ENCODE peak calls at places on chromosomes 3 and 15, in seven cellular contexts. C, J, Q, W, A, M and O are unnamed samples.

GRCh38 chr3:45593708-45594601 is 596 bp upstream of the LIMD1 start:
- DNase-seq in W (peak), C (peak), J (peak), A (peak), Q (peak), M (peak), O (peak)

GRCh38 chr15:43249699-43250203 is 17.0 kb downstream of the TGM5 start:
- DNase-seq in A (no peak), C (no peak), M (peak), W (no peak), J (no peak), Q (no peak), O (peak)

GRCh38 chr3:160010578-160010977 is 21.9 kb downstream of the IL12A start:
- DNase-seq in A (no peak), Q (no peak), J (no peak), W (no peak), C (no peak), M (peak), O (no peak)

GRCh38 chr3:196603683-196604082 is 35.2 kb downstream of the FBXO45 start:
- DNase-seq in C (no peak), M (no peak), A (no peak), Q (no peak), J (no peak), W (no peak), O (no peak)

GRCh38 chr15:79101866-79102581 is 11.4 kb upstream of the RASGRF1 start:
- DNase-seq in C (no peak), J (no peak), Q (no peak), M (no peak), W (no peak), A (no peak), O (peak)

GRCh38 chr3:133038089-133038730 is at the start of gene TMEM108:
- DNase-seq in J (peak), M (peak), Q (peak), W (peak), C (peak), A (peak), O (peak)

GRCh38 chr15:31606261-31606669 is 279.6 kb downstream of the KLF13 start:
- DNase-seq in A (no peak), J (no peak), C (no peak), W (no peak), M (no peak), Q (no peak), O (no peak)

GRCh38 chr15:31080618-31081017 is 20.9 kb downstream of the TRPM1 start:
- DNase-seq in M (peak), A (peak), C (peak), J (peak), Q (peak), W (no peak), O (peak)

GRCh38 chr3:83934208-83935150 is 1024.3 kb upstream of the CADM2 start:
- DNase-seq in C (no peak), J (no peak), W (no peak), Q (no peak), M (no peak), A (no peak), O (no peak)

DNA sequence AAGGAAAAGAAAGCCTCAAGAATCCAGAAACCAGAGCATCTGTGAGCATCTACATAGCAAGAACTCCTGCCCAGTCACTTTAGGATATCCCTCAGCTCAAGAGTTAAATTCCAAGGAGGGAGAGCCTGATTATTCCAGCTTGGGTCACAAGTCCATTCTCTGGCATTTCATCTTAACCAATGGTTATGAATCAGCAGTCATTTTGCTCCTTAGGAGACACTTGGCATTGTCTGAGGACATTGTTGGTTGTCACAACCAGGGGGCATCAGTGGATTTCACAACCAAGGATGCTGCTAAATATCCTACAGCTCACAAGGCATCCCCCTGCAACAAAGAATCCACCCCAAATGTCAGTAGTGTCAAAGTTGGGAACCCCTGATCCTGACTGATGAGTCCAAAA is 51.0 kb upstream of the LMCD1 start:
- DNase-seq in J (no peak), M (no peak), W (no peak), A (no peak), Q (no peak), C (no peak), O (peak)
- TF ChIP-seq CTCF in J (no peak), M (no peak), W (no peak), A (no peak), Q (no peak), C (no peak), O (no peak)

DNA sequence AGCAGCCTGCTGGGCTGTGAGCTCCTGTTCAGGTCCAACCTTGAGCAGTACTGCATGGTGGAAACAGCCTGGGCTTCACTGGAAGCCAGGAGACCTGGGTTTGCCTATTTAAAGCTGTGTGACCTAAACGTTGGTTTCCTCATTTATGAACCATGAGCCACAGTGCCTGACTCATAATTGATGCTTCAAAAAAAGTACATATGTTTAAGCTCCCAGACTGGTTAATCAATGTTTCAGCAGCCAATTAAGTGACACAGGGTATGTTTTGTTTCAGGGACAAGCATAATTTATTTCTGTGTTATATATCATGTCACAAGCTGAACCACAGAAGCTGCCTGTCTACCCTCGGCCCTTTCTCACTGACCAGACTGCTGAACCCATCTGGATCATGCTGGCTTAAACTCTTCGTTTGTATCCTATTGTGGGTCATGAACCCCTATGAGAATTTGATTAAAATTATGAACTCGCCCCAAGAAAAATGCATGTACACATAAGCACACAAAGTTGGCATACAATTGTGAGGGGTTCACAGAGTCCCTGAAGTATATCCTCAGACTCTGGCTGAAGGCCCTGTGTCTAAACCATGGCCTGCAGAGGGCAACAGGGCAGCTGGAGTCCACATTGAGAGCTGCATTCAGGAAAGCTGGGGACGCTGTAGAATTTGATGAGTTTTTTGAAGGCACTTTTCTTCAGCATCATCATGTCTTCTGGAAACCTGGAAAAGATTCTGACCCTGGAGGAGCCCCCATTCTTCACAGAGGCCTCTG is 23.7 kb downstream of the HDC start:
- DNase-seq in M (no peak), Q (no peak), A (no peak), C (no peak), W (no peak), J (no peak), O (no peak)
- TF ChIP-seq CTCF in M (peak), Q (no peak), A (no peak), C (no peak), W (no peak), J (no peak), O (no peak)

DNA sequence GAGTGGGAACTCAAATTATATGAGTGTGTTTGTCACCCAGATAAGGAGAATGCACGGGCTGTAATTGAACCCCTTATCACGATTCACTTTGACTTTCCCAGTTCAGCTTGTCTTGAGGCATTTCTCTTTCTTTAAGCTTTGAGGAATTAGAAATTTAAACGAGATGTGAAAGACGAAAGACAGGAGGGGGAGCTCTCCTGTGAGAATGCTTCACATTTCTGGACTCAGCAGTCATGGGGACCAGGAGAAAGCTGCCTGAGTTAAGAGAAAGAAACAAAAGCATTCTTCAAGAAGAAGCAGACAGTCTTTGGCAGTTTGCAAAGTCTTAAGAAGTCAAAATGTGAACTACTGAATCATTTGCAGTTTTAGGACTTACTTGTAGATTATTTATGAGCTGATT is 205.6 kb downstream of the NECTIN3 start:
- DNase-seq in W (no peak), C (no peak), A (no peak), J (no peak), M (no peak), Q (no peak), O (peak)
- TF ChIP-seq CTCF in W (no peak), C (no peak), A (no peak), J (no peak), M (no peak), Q (no peak), O (no peak)

GRCh38 chr3:172320468-172320867 is 127.8 kb downstream of the GHSR start:
- DNase-seq in Q (no peak), C (no peak), M (no peak), A (no peak), J (no peak), W (no peak), O (no peak)
- TF ChIP-seq CTCF in Q (no peak), C (no peak), M (no peak), A (no peak), J (no peak), W (no peak), O (no peak)

GRCh38 chr3:150778793-150779401 is 15.9 kb upstream of the SIAH2 start:
- DNase-seq in C (no peak), A (no peak), M (no peak), W (no peak), Q (no peak), J (no peak), O (no peak)

GRCh38 chr3:150783334-150783733 is 20.4 kb upstream of the SIAH2 start:
- DNase-seq in A (no peak), J (no peak), C (no peak), M (peak), W (no peak), Q (no peak), O (peak)

GRCh38 chr3:150783920-150784746 is 21.2 kb upstream of the SIAH2 start:
- DNase-seq in M (peak), Q (no peak), C (no peak), A (no peak), W (no peak), J (no peak), O (no peak)

GRCh38 chr3:150775001-150775599 is 12.1 kb upstream of the SIAH2 start:
- DNase-seq in M (no peak), C (no peak), Q (no peak), W (no peak), A (no peak), J (no peak), O (peak)

GRCh38 chr3:150779402-150779858 is 16.5 kb upstream of the SIAH2 start:
- DNase-seq in C (no peak), J (no peak), Q (no peak), A (no peak), M (no peak), W (no peak), O (no peak)
- TF ChIP-seq CTCF in C (no peak), J (peak), Q (no peak), A (no peak), M (no peak), W (no peak), O (no peak)

GRCh38 chr3:99843590-99844260 is 26.1 kb downstream of the CMSS1 start:
- DNase-seq in W (no peak), C (no peak), Q (no peak), J (no peak), M (no peak), A (no peak), O (no peak)
- TF ChIP-seq CTCF in W (no peak), C (no peak), Q (no peak), J (no peak), M (no peak), A (peak), O (no peak)

DNA sequence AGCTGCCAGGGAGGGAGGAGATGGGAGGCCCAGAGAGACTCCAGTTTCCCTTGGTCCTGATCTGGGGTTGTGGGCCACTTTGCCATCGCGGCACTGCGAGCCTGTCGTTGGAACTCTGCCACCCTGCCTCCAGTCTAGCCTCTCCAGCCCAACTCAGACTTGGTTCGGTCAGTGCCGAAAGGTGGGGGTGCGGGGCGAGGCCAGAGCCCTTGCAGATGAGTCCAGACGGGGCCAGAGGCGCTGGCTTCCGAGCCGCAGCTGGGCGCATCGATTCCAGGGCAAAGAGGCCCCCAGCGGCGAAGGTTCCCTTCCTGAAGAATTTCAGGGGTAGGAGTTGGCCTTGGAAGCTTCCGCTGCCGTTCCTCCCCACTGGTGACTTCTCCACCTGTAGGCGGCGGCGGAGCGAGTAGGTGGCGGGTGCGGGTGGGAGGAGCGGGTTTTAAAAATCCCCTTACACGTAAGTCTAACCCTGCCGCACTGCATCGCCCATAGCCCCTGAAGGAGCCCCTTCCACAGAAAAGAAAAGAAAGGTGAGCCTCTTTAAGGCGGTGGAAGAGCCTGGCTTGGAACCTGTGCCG is 5.1 kb downstream of the WNT5A start:
- DNase-seq in M (no peak), A (no peak), J (no peak), W (no peak), Q (no peak), C (peak), O (no peak)
- TF ChIP-seq CTCF in M (no peak), A (no peak), J (peak), W (no peak), Q (no peak), C (peak), O (peak)

DNA sequence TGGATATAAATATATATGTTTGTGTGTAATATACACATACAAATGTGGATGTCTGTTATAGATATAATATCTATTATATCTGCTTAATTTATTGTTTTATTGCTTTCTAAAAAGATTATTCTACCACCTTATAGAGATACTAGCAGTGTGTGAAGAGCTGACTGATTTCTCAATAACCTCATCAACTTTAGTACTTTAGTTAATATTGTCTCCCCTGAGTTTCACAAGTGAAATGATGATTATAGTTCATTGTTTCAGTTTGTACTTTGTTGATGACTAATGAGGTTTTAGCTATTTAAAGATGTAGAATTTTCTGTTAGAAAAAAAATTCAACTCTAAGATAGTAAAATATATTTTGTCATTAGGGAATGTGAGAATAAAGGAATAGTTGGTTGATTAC is 11.4 kb downstream of the RSRC1 start:
- DNase-seq in J (no peak), A (no peak), M (peak), W (no peak), C (no peak), Q (no peak), O (no peak)
- TF ChIP-seq CTCF in J (no peak), A (no peak), M (no peak), W (no peak), C (no peak), Q (no peak), O (no peak)

GRCh38 chr3:8499181-8499611 is 2.4 kb upstream of the LMCD1 start:
- DNase-seq in J (no peak), A (no peak), C (peak), M (no peak), Q (no peak), W (no peak), O (peak)

GRCh38 chr3:8503461-8503860 is 1.8 kb downstream of the LMCD1 start:
- DNase-seq in M (no peak), J (no peak), Q (no peak), W (no peak), C (no peak), A (no peak), O (no peak)

GRCh38 chr3:8500966-8501365 is 657 bp upstream of the LMCD1 start:
- DNase-seq in J (no peak), Q (no peak), C (no peak), A (no peak), W (no peak), M (no peak), O (no peak)

GRCh38 chr3:8500208-8500961 is 1.2 kb upstream of the LMCD1 start:
- DNase-seq in J (peak), A (no peak), C (peak), W (no peak), M (no peak), Q (no peak), O (peak)

GRCh38 chr3:8501388-8502131 is at the start of gene LMCD1:
- DNase-seq in J (peak), Q (peak), A (peak), W (peak), M (peak), C (peak), O (peak)
- TF ChIP-seq CTCF in J (peak), Q (peak), A (no peak), W (peak), M (no peak), C (no peak), O (no peak)